ENCODE peak calls at places on chromosomes 2 and 18, in four cellular contexts. One of them, this sample, is unnamed.

GRCh38 chr2:9232886-9233285 is 26.3 kb downstream of the ASAP2 start:
- DNase-seq in GM04504: no peak
- DNase-seq in activated CD4-positive, alpha-beta T cell treated with anti-CD3 and anti-CD28 coated beads, Interleukin-2, amount 10 ng/mL, durations not matched to agents 7 days and 5 days: no peak
- DNase-seq in RPMI8226: no peak
- DNase-seq in this sample: no peak

GRCh38 chr2:29425866-29426265 is 310.7 kb downstream of the CLIP4 start:
- DNase-seq in RPMI8226: no peak
- DNase-seq in GM04504: no peak
- DNase-seq in activated CD4-positive, alpha-beta T cell treated with anti-CD3 and anti-CD28 coated beads, Interleukin-2, amount 10 ng/mL, durations not matched to agents 7 days and 5 days: no peak
- DNase-seq in this sample: no peak

GRCh38 chr2:42903821-42904575 is 111.6 kb upstream of the HAAO start:
- DNase-seq in activated CD4-positive, alpha-beta T cell treated with anti-CD3 and anti-CD28 coated beads, Interleukin-2, amount 10 ng/mL, durations not matched to agents 7 days and 5 days: no peak
- DNase-seq in GM04504: no peak
- DNase-seq in RPMI8226: no peak
- DNase-seq in this sample: no peak

GRCh38 chr2:191115391-191115790 is 35.4 kb downstream of the STAT4 start:
- DNase-seq in GM04504: no peak
- DNase-seq in activated CD4-positive, alpha-beta T cell treated with anti-CD3 and anti-CD28 coated beads, Interleukin-2, amount 10 ng/mL, durations not matched to agents 7 days and 5 days: peak
- DNase-seq in RPMI8226: no peak
- DNase-seq in this sample: no peak

GRCh38 chr18:30016179-30016578 is 1026.4 kb downstream of the DSC3 start:
- DNase-seq in RPMI8226: no peak
- DNase-seq in activated CD4-positive, alpha-beta T cell treated with anti-CD3 and anti-CD28 coated beads, Interleukin-2, amount 10 ng/mL, durations not matched to agents 7 days and 5 days: no peak
- DNase-seq in GM04504: no peak
- DNase-seq in this sample: no peak

GRCh38 chr2:216842634-216843033 is 17.2 kb downstream of the TNP1 start:
- DNase-seq in RPMI8226: peak
- DNase-seq in activated CD4-positive, alpha-beta T cell treated with anti-CD3 and anti-CD28 coated beads, Interleukin-2, amount 10 ng/mL, durations not matched to agents 7 days and 5 days: no peak
- DNase-seq in GM04504: peak
- DNase-seq in this sample: no peak

GRCh38 chr2:232229296-232229916 is 149.1 kb upstream of the ALPP start:
- DNase-seq in RPMI8226: no peak
- DNase-seq in activated CD4-positive, alpha-beta T cell treated with anti-CD3 and anti-CD28 coated beads, Interleukin-2, amount 10 ng/mL, durations not matched to agents 7 days and 5 days: no peak
- DNase-seq in GM04504: no peak
- DNase-seq in this sample: no peak

GRCh38 chr2:55010915-55011314 is 39.3 kb downstream of the RTN4 start:
- DNase-seq in activated CD4-positive, alpha-beta T cell treated with anti-CD3 and anti-CD28 coated beads, Interleukin-2, amount 10 ng/mL, durations not matched to agents 7 days and 5 days: no peak
- DNase-seq in RPMI8226: no peak
- DNase-seq in GM04504: peak
- DNase-seq in this sample: peak

GRCh38 chr18:45024357-45025107 is 343.8 kb downstream of the SETBP1 start:
- DNase-seq in activated CD4-positive, alpha-beta T cell treated with anti-CD3 and anti-CD28 coated beads, Interleukin-2, amount 10 ng/mL, durations not matched to agents 7 days and 5 days: no peak
- DNase-seq in GM04504: no peak
- DNase-seq in RPMI8226: no peak
- DNase-seq in this sample: no peak

GRCh38 chr18:47113796-47114540 is 36.3 kb downstream of the HDHD2 start:
- DNase-seq in RPMI8226: no peak
- DNase-seq in activated CD4-positive, alpha-beta T cell treated with anti-CD3 and anti-CD28 coated beads, Interleukin-2, amount 10 ng/mL, durations not matched to agents 7 days and 5 days: no peak
- DNase-seq in GM04504: peak
- DNase-seq in this sample: no peak

GRCh38 chr2:103435010-103435409 is 673.2 kb downstream of the TMEM182 start:
- DNase-seq in GM04504: no peak
- DNase-seq in RPMI8226: no peak
- DNase-seq in activated CD4-positive, alpha-beta T cell treated with anti-CD3 and anti-CD28 coated beads, Interleukin-2, amount 10 ng/mL, durations not matched to agents 7 days and 5 days: no peak
- DNase-seq in this sample: no peak

GRCh38 chr2:584863-585823 is 92.1 kb downstream of the TMEM18 start:
- DNase-seq in activated CD4-positive, alpha-beta T cell treated with anti-CD3 and anti-CD28 coated beads, Interleukin-2, amount 10 ng/mL, durations not matched to agents 7 days and 5 days: peak
- DNase-seq in GM04504: no peak
- DNase-seq in RPMI8226: peak
- DNase-seq in this sample: no peak

GRCh38 chr2:208049441-208049840 is 24.1 kb upstream of the PLEKHM3 start:
- DNase-seq in activated CD4-positive, alpha-beta T cell treated with anti-CD3 and anti-CD28 coated beads, Interleukin-2, amount 10 ng/mL, durations not matched to agents 7 days and 5 days: no peak
- DNase-seq in GM04504: no peak
- DNase-seq in RPMI8226: no peak
- DNase-seq in this sample: no peak

GRCh38 chr2:27707462-27708256 is 44.0 kb downstream of the SLC4A1AP start:
- DNase-seq in RPMI8226: no peak
- DNase-seq in GM04504: no peak
- DNase-seq in activated CD4-positive, alpha-beta T cell treated with anti-CD3 and anti-CD28 coated beads, Interleukin-2, amount 10 ng/mL, durations not matched to agents 7 days and 5 days: no peak
- DNase-seq in this sample: no peak

GRCh38 chr18:77970814-77971213 is 721.2 kb downstream of the GALR1 start:
- DNase-seq in RPMI8226: no peak
- DNase-seq in GM04504: no peak
- DNase-seq in activated CD4-positive, alpha-beta T cell treated with anti-CD3 and anti-CD28 coated beads, Interleukin-2, amount 10 ng/mL, durations not matched to agents 7 days and 5 days: no peak
- DNase-seq in this sample: no peak

GRCh38 chr2:10300997-10301945 is 1.4 kb upstream of the HPCAL1 start:
- DNase-seq in activated CD4-positive, alpha-beta T cell treated with anti-CD3 and anti-CD28 coated beads, Interleukin-2, amount 10 ng/mL, durations not matched to agents 7 days and 5 days: peak
- DNase-seq in RPMI8226: no peak
- DNase-seq in GM04504: no peak
- DNase-seq in this sample: no peak

GRCh38 chr2:144367030-144367429 is 152.9 kb downstream of the ZEB2 start:
- DNase-seq in RPMI8226: no peak
- DNase-seq in activated CD4-positive, alpha-beta T cell treated with anti-CD3 and anti-CD28 coated beads, Interleukin-2, amount 10 ng/mL, durations not matched to agents 7 days and 5 days: no peak
- DNase-seq in GM04504: no peak
- DNase-seq in this sample: no peak